ENCODE peak calls at places on chromosomes 5 and 9, in six cellular contexts. R, Y, K, G, Z and M are unnamed samples.

GRCh38 chr9:694499-695154 is 146.9 kb upstream of the DMRT1 start:
- DNase-seq in Y (no peak), G (peak; percentile 93), Z (no peak), K (no peak), R (no peak), M (no peak)

GRCh38 chr9:129757045-129757444 is 4.2 kb upstream of the PTGES start:
- DNase-seq in Z (no peak), G (no peak), K (no peak), Y (no peak), R (no peak), M (no peak)

GRCh38 chr9:15722888-15723287 is 170.0 kb downstream of the CCDC171 start:
- DNase-seq in R (no peak), G (no peak), Z (no peak), K (no peak), Y (no peak), M (no peak)

GRCh38 chr9:122661416-122661815 is at the start of gene OR1L1:
- DNase-seq in Y (no peak), R (no peak), K (no peak), G (no peak), Z (no peak), M (no peak)

GRCh38 chr9:2815661-2816060 is 28.2 kb downstream of the PUM3 start:
- DNase-seq in K (no peak), Y (no peak), Z (no peak), R (no peak), G (no peak), M (no peak)

GRCh38 chr9:106622148-106622547 is 240.8 kb upstream of the ZNF462 start:
- DNase-seq in R (no peak), Z (no peak), Y (no peak), G (no peak), K (no peak), M (no peak)

GRCh38 chr5:134568761-134569725 is 43.6 kb downstream of the JADE2 start:
- DNase-seq in Y (no peak), Z (no peak), K (peak; percentile 93), R (no peak), G (peak; percentile 67), M (no peak)

GRCh38 chr9:130441031-130441430 is 3.7 kb upstream of the ASS1 start:
- DNase-seq in Z (no peak), R (no peak), K (no peak), Y (no peak), G (no peak), M (no peak)

GRCh38 chr9:35042081-35042604 is 30.3 kb downstream of the VCP start:
- DNase-seq in K (no peak), R (no peak), Y (no peak), Z (no peak), G (peak; percentile 51), M (no peak)

GRCh38 chr9:113488071-113488470 is 24.5 kb downstream of the RGS3 start:
- DNase-seq in R (no peak), Y (no peak), G (no peak), Z (no peak), K (peak; percentile 72), M (no peak)

GRCh38 chr5:17888155-17888554 is 253.9 kb downstream of the TAF11L14 start:
- DNase-seq in R (no peak), G (no peak), Z (no peak), K (no peak), Y (no peak), M (no peak)

GRCh38 chr5:139743804-139744203 is 51.8 kb upstream of the PSD2 start:
- DNase-seq in K (no peak), Y (no peak), Z (no peak), R (no peak), G (no peak), M (no peak)

GRCh38 chr5:177450672-177451424 is 4.2 kb downstream of the PRR7 start:
- DNase-seq in R (no peak), Z (no peak), G (no peak), K (no peak), Y (no peak), M (no peak)